ENCODE peak calls at places on chromosomes 16 and 17, in four cellular contexts. V is dorsolateral prefrontal cortex, O is iPS DF 6.9, N is HCT116. Q is an unnamed sample.

GRCh38 chr17:8522577-8522976 is 86.9 kb downstream of the NDEL1 start:
- DNase-seq in V (no peak), N (no peak), O (no peak), Q (no peak)

GRCh38 chr16:19520861-19521331 is 1.0 kb downstream of the GDE1 start:
- DNase-seq in V (no peak), O (no peak), N (no peak), Q (peak)

GRCh38 chr17:36524428-36524876 is 10.2 kb downstream of the MYO19 start:
- DNase-seq in O (no peak), N (no peak), V (no peak), Q (peak)

GRCh38 chr17:20157078-20157360 is 147.9 kb downstream of the SPECC1 start:
- DNase-seq in V (no peak), N (no peak), O (no peak), Q (no peak)

GRCh38 chr17:8153957-8154607 is 1.9 kb upstream of the PER1 start:
- DNase-seq in O (no peak), V (peak), N (peak), Q (peak)

GRCh38 chr16:81601601-81602251 is 157.1 kb downstream of the CMIP start:
- DNase-seq in O (no peak), V (no peak), N (no peak), Q (no peak)

GRCh38 chr17:48756816-48757215 is 28.3 kb upstream of the HOXB13 start:
- DNase-seq in V (no peak), N (no peak), O (no peak), Q (no peak)

GRCh38 chr17:75941442-75941819 is 589 bp upstream of the FBF1 start:
- DNase-seq in O (no peak), N (no peak), V (no peak), Q (no peak)

GRCh38 chr16:47213761-47214440 is 70.2 kb upstream of the NETO2 start:
- DNase-seq in N (no peak), V (no peak), O (no peak), Q (no peak)

GRCh38 chr16:59593256-59593655 is 859.1 kb upstream of the GOT2 start:
- DNase-seq in O (no peak), V (no peak), N (no peak), Q (peak)
- H3K27ac ChIP-seq in O (no peak), V (no peak), N (no peak), Q (no peak)

DNA sequence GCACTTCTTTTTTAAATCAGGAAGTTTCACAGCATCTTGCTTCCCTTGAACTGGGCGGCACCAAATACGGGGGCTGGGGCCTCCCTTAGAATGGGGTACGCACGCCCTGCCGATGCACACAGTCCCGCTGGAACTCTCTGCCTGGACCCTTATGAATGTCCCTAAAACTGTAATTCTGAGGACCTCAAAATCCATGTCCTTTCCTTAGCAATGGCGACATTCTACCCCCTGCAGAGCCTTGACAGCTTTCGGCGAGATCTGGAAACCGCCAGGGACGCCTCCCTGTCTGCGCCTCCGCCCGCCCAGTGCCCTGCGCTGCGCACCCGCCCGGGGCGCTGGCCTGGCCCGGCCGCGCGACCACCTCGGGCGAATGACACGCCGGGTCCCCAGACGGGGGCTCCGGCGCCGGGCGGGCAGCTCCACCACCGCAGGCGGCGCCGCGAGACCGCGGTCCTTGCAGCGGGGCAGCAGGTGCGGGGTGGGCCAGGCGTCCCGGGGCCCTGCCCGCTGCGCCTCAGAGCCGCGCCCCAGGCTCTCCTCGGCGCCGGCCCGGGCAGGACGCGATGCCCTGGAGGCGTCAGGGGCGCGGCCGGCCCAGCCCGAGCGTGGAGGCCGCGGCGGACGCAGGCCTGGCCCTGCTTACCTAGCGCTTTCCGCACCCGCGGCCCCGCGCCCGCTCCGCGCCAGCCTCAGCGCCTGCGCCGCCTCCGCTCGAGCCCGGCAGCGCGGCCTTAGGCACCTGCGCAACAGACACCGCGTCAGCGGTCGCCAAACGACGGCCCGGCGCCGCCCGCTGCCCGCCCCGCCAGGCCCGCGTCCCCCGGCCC is 548 bp downstream of the HAGH start:
- DNase-seq in O (no peak), V (peak), N (no peak), Q (no peak)
- H3K27ac ChIP-seq in O (no peak), V (peak), N (peak), Q (peak)

DNA sequence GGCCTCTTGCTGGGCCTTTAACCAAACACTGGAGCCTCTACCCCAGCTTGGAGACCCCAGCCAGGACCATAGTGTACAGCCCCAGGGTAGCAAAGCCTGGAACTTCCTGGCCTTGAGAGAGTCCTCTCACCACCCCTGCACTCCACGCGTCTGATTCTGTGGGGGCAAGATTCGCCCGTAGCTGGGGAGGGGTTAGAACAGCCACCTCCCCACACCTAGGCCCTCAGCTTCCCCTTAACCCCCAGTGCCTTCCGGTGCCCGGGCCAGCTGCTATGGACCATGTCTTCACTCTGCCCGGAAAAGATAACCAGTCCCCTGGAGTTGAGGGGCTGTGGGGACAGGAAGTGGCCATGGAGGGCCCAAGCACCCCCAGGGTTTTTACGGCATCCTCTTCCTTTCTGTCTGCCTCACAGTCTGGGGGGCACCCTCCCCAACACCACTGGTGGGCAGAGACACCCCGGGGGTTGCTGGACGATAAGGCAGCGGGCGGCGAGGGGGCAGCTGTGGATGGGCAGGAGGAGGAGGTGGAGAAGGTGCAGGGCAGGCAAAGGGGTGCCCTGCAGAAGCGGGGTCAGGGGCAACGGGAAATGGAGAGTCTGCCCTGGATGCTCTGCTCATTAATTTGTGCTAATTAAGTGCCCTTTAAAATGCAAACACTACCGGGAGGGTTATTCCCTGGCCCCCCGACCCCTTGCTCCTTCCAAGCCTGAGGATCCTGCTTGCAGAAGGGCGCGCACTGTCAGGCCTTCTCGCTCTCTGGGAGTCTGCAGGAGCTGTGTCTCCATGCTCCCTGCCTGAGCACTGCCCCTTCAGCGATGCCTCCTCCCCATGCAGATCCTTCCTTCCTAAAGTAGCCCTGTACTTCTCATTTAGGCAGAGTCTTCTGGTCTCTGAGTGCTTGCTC is 2.4 kb downstream of the PRSS27 start:
- DNase-seq in O (no peak), N (no peak), V (no peak), Q (no peak)
- H3K27ac ChIP-seq in O (no peak), N (no peak), V (no peak), Q (no peak)

GRCh38 chr16:67594956-67595355 is 32.6 kb downstream of the CTCF start:
- DNase-seq in V (peak), O (no peak), N (no peak), Q (no peak)
- H3K27ac ChIP-seq in V (no peak), O (no peak), N (no peak), Q (peak)

DNA sequence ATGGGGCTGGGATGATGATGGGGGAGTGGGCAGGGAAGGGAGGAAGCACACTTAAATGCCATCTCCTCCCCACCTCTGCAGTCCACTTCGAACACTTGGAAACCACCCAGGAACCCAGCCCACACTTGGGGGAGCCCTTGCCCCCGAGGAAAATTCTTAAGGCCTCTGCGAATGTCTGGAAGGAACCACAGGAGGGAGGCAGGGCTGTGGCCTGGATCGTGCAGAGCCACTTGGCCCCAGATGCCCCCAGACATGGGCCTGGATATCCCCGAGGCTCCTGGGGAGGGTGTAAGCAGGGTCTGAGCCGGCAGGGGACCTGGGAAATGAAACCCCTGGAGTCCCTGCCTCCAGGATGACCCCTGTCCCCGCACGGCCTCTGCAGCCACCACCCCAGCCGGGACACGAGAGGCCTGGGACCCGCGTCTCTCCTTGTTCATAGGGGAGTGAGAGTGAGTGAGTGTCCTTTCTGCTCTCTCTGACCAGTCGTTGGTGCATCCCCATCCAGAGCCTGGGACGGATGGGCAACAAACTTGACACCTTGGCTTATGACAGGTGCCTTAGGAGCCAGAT is 11.8 kb upstream of the MTSS2 start:
- DNase-seq in V (no peak), O (no peak), N (no peak), Q (no peak)
- H3K27ac ChIP-seq in V (peak), O (no peak), N (no peak), Q (peak)

GRCh38 chr17:1576500-1576899 is 13.9 kb upstream of the PITPNA start:
- DNase-seq in O (no peak), V (no peak), N (no peak), Q (no peak)

GRCh38 chr17:1573932-1574696 is 11.5 kb upstream of the PITPNA start:
- DNase-seq in N (peak), V (peak), O (no peak), Q (no peak)

GRCh38 chr17:1577186-1577585 is 14.6 kb upstream of the PITPNA start:
- DNase-seq in O (no peak), V (peak), N (no peak), Q (peak)

GRCh38 chr17:1577657-1578428 is 15.3 kb upstream of the PITPNA start:
- DNase-seq in O (no peak), N (no peak), V (no peak), Q (no peak)

DNA sequence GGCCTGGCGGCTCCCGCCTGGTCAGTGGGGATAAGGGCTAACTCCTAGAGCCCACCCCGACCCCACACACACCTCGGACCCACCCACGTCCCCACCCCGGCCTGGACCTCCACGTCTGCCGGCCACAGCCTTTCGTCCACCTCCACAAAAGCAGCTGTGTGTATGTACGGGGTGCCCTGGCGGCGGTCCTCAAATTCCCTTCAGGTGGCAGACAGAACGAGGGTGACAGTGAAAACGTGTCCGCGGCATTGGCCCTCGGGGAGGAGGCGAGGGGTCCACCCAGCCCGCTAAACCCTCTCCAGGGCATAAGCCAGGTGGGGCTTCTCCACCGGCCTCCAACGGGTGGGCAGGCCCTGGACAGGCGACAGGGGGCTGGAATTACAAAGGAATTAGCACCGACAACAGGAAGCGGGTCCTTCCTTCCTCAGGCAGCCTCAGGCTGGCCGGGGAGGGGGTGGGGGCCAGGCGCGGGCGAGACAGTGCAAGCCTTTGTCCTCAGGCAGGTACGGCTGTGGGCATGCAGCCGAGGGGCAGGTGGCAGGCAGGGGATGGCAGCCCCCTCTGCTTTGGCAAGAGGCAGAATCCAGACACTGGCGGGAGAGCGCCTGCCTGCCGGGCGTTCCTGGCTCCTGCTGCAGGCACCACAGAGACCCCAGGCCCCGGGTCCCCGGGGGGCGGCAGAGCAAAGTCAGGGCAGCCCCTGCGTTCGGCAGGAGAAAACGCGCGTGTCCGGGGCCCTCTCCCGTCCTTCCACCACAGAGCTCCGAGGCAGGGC is 12.3 kb upstream of the PITPNA start:
- DNase-seq in V (no peak), O (no peak), N (no peak), Q (no peak)
- H3K27ac ChIP-seq in V (peak), O (no peak), N (no peak), Q (peak)

GRCh38 chr17:41499714-41500113 is 5.7 kb downstream of the KRT13 start:
- DNase-seq in O (no peak), N (no peak), V (no peak), Q (no peak)
- H3K27ac ChIP-seq in O (no peak), N (peak), V (no peak), Q (peak)

GRCh38 chr16:8959921-8960787 is 3.6 kb downstream of the USP7 start:
- DNase-seq in O (no peak), N (no peak), V (no peak), Q (no peak)
- H3K27ac ChIP-seq in O (no peak), N (no peak), V (no peak), Q (no peak)

GRCh38 chr16:89314858-89315257 is 97.4 kb downstream of the ZNF778 start:
- DNase-seq in O (no peak), N (no peak), V (no peak), Q (no peak)
- H3K27ac ChIP-seq in O (no peak), N (no peak), V (peak), Q (peak)